ENCODE peak calls at places on chromosomes 7 and 10, in ten cellular contexts. O is transverse colon, L is ovary, J is thoracic aorta, X is prostate gland, R is IMR-90, P is cardiac muscle cell, B is A673, T is gastrocnemius medialis, V is heart right ventricle. Q is an unnamed sample.

GRCh38 chr7:26436996-26437547 is 145.4 kb downstream of the SNX10 start:
- DNase-seq in O (no peak), L (no peak), J (no peak), X (no peak), R (no peak), P (no peak), B (no peak), T (no peak), V (no peak), Q (no peak)

GRCh38 chr7:45686441-45687184 is 112.4 kb downstream of the ADCY1 start:
- DNase-seq in O (no peak), L (no peak), J (no peak), X (no peak), R (no peak), P (no peak), B (no peak), T (no peak), V (no peak), Q (no peak)

GRCh38 chr10:60375293-60376004 is 14.2 kb downstream of the ANK3 start:
- DNase-seq in O (no peak), L (no peak), J (no peak), X (no peak), R (no peak), P (no peak), B (no peak), T (no peak), V (no peak), Q (no peak)

GRCh38 chr7:101688183-101688831 is 59.2 kb upstream of the MYL10 start:
- DNase-seq in O (peak), L (peak), J (peak), X (peak), R (peak), P (peak), B (peak), T (peak), V (peak), Q (peak)

GRCh38 chr7:115300228-115300870 is 378.5 kb downstream of the MDFIC start:
- DNase-seq in O (no peak), L (no peak), J (no peak), X (no peak), R (peak), P (no peak), B (no peak), T (no peak), V (no peak), Q (no peak)

GRCh38 chr10:93512565-93512964 is 16.2 kb downstream of the CEP55 start:
- DNase-seq in O (no peak), L (no peak), J (no peak), X (no peak), R (peak), P (no peak), B (no peak), T (no peak), V (no peak), Q (no peak)

GRCh38 chr7:8357536-8357935 is 75.9 kb upstream of the NXPH1 start:
- DNase-seq in O (no peak), L (no peak), J (no peak), X (no peak), R (no peak), P (no peak), B (no peak), T (no peak), V (no peak), Q (no peak)

GRCh38 chr10:48507494-48507893 is 97.4 kb downstream of the ARHGAP22 start:
- DNase-seq in O (no peak), L (no peak), J (no peak), X (no peak), R (no peak), P (no peak), B (no peak), T (no peak), V (no peak), Q (no peak)

GRCh38 chr7:91050677-91051076 is 213.6 kb upstream of the FZD1 start:
- DNase-seq in O (no peak), L (no peak), J (no peak), X (no peak), R (no peak), P (no peak), B (no peak), T (no peak), V (no peak), Q (peak)

GRCh38 chr10:102473445-102474331 is 22.3 kb upstream of the C10orf95 start:
- DNase-seq in O (no peak), L (no peak), J (no peak), X (no peak), R (no peak), P (no peak), B (no peak), T (no peak), V (no peak), Q (no peak)

GRCh38 chr7:301291-302053 is 11.5 kb downstream of the FOXL3 start:
- DNase-seq in O (no peak), L (no peak), J (no peak), X (no peak), R (no peak), P (no peak), B (no peak), T (no peak), V (no peak), Q (no peak)

GRCh38 chr7:151210087-151210854 is at the start of gene H2BK1:
- DNase-seq in O (no peak), L (no peak), J (no peak), X (no peak), R (no peak), P (no peak), B (no peak), T (no peak), V (no peak), Q (no peak)

GRCh38 chr10:7523656-7524055 is 112.8 kb upstream of the SFMBT2 start:
- DNase-seq in O (no peak), L (no peak), J (no peak), X (no peak), R (no peak), P (no peak), B (no peak), T (no peak), V (no peak), Q (no peak)

GRCh38 chr10:82826132-82826531 is 951.1 kb downstream of the NRG3 start:
- DNase-seq in O (no peak), L (no peak), J (no peak), X (no peak), R (no peak), P (no peak), B (no peak), T (no peak), V (no peak), Q (no peak)

GRCh38 chr10:16689227-16689626 is 128.0 kb downstream of the RSU1 start:
- DNase-seq in O (no peak), L (no peak), J (no peak), X (no peak), R (no peak), P (no peak), B (no peak), T (no peak), V (no peak), Q (no peak)

GRCh38 chr7:2508327-2509231 is 11.0 kb upstream of the LFNG start:
- DNase-seq in O (peak), L (no peak), J (no peak), X (peak), R (peak), P (no peak), B (peak), T (peak), V (peak), Q (peak)

GRCh38 chr7:134024729-134025128 is 102.4 kb upstream of the LRGUK start:
- DNase-seq in O (no peak), L (no peak), J (no peak), X (peak), R (peak), P (no peak), B (no peak), T (no peak), V (peak), Q (no peak)

GRCh38 chr7:77327067-77327931 is 88.8 kb downstream of the GSAP start:
- DNase-seq in O (peak), L (no peak), J (no peak), X (peak), R (peak), P (no peak), B (no peak), T (peak), V (no peak), Q (peak)

GRCh38 chr7:158126661-158127060 is 461.0 kb downstream of the PTPRN2 start:
- DNase-seq in O (no peak), L (no peak), J (no peak), X (no peak), R (no peak), P (no peak), B (no peak), T (no peak), V (no peak), Q (no peak)

GRCh38 chr7:87413029-87413428 is 62.5 kb downstream of the ABCB4 start:
- DNase-seq in O (no peak), L (no peak), J (no peak), X (no peak), R (peak), P (no peak), B (no peak), T (no peak), V (no peak), Q (no peak)

GRCh38 chr7:40369641-40370277 is 235.0 kb downstream of the SUGCT start:
- DNase-seq in O (no peak), L (no peak), J (no peak), X (no peak), R (no peak), P (no peak), B (no peak), T (no peak), V (no peak), Q (no peak)

GRCh38 chr10:58385784-58386112 is 538 bp downstream of the TFAM start:
- DNase-seq in O (peak), L (no peak), J (no peak), X (peak), R (peak), P (peak), B (peak), T (peak), V (no peak), Q (peak)

GRCh38 chr7:69105981-69106380 is 492.3 kb upstream of the AUTS2 start:
- DNase-seq in O (no peak), L (no peak), J (no peak), X (no peak), R (no peak), P (no peak), B (no peak), T (no peak), V (no peak), Q (no peak)

GRCh38 chr7:23717788-23718187 is 7.8 kb downstream of the STK31 start:
- DNase-seq in O (no peak), L (no peak), J (no peak), X (no peak), R (no peak), P (no peak), B (no peak), T (no peak), V (no peak), Q (no peak)

GRCh38 chr10:112250555-112250954 is 32.6 kb upstream of the TECTB start:
- DNase-seq in O (no peak), L (no peak), J (no peak), X (no peak), R (peak), P (no peak), B (peak), T (no peak), V (no peak), Q (no peak)

GRCh38 chr10:1020460-1020859 is 5.2 kb downstream of the IDI2 start:
- DNase-seq in O (no peak), L (no peak), J (no peak), X (no peak), R (no peak), P (no peak), B (no peak), T (no peak), V (no peak), Q (no peak)

GRCh38 chr7:101137651-101138148 is 10.8 kb downstream of the SERPINE1 start:
- DNase-seq in O (no peak), L (no peak), J (no peak), X (no peak), R (no peak), P (no peak), B (no peak), T (no peak), V (no peak), Q (no peak)

GRCh38 chr10:3482200-3482993 is 302.6 kb downstream of the KLF6 start:
- DNase-seq in O (peak), L (peak), J (peak), X (peak), R (peak), P (peak), B (peak), T (peak), V (peak), Q (no peak)

GRCh38 chr10:132163278-132163765 is 23.4 kb upstream of the DPYSL4 start:
- DNase-seq in O (peak), L (peak), J (no peak), X (peak), R (no peak), P (peak), B (peak), T (no peak), V (no peak), Q (no peak)

GRCh38 chr10:108911814-108912541 is 1011.3 kb downstream of the XPNPEP1 start:
- DNase-seq in O (peak), L (peak), J (no peak), X (no peak), R (peak), P (no peak), B (peak), T (peak), V (peak), Q (no peak)

GRCh38 chr10:44864637-44865288 is 46.4 kb upstream of the TMEM72 start:
- DNase-seq in O (peak), L (peak), J (peak), X (peak), R (peak), P (peak), B (peak), T (peak), V (peak), Q (peak)

GRCh38 chr10:114541081-114541833 is 116.8 kb downstream of the ABLIM1 start:
- DNase-seq in O (peak), L (peak), J (peak), X (no peak), R (peak), P (no peak), B (no peak), T (peak), V (peak), Q (no peak)

DNA sequence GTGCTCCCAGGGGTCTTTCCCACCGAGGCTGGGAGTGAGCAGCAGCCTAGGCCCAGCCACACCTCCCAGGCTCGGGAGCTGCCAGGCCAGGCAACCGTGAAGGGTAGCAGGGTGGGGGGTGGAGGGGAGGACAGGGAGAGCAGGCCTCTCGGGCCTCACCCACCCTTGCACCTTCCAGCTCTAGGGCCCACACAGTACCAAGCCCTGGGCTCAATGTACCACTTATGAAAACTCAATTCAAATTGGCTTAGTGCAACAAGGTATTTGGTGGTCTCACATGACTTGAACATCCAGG is 127.4 kb downstream of the FAM53B start:
- DNase-seq in O (no peak), L (no peak), J (no peak), X (no peak), R (no peak), P (no peak), B (no peak), T (no peak), V (no peak), Q (no peak)
- TF ChIP-seq CTCF in O (no peak), L (no peak), J (no peak), X (no peak), R (no peak), P (no peak), B (no peak), T (no peak), V (no peak), Q (no peak)

GRCh38 chr10:100988166-100988565 is 823 bp downstream of the TWNK start:
- DNase-seq in O (no peak), L (peak), J (no peak), X (no peak), R (no peak), P (no peak), B (no peak), T (no peak), V (no peak), Q (peak)
- H3K27ac ChIP-seq in O (no peak), L (no peak), J (no peak), X (no peak), R (no peak), P (no peak), B (peak), T (no peak), V (no peak), Q (no peak)

GRCh38 chr10:104202231-104202630 is 29.9 kb downstream of the CFAP43 start:
- DNase-seq in O (no peak), L (no peak), J (no peak), X (no peak), R (no peak), P (no peak), B (no peak), T (no peak), V (no peak), Q (no peak)

GRCh38 chr10:104199567-104199966 is 32.6 kb downstream of the CFAP43 start:
- DNase-seq in O (no peak), L (no peak), J (no peak), X (no peak), R (no peak), P (no peak), B (no peak), T (no peak), V (no peak), Q (no peak)

GRCh38 chr10:104201636-104202035 is 30.5 kb downstream of the CFAP43 start:
- DNase-seq in O (no peak), L (no peak), J (no peak), X (no peak), R (no peak), P (no peak), B (no peak), T (no peak), V (no peak), Q (no peak)

GRCh38 chr10:104193787-104194186 is 38.4 kb downstream of the CFAP43 start:
- DNase-seq in O (no peak), L (no peak), J (no peak), X (no peak), R (no peak), P (no peak), B (no peak), T (no peak), V (no peak), Q (no peak)

GRCh38 chr10:104197364-104197763 is 34.8 kb downstream of the CFAP43 start:
- DNase-seq in O (no peak), L (no peak), J (no peak), X (no peak), R (no peak), P (no peak), B (no peak), T (no peak), V (no peak), Q (no peak)
- TF ChIP-seq CTCF in O (no peak), L (no peak), J (no peak), X (no peak), R (no peak), P (no peak), B (no peak), T (no peak), V (no peak), Q (no peak)

GRCh38 chr10:6401066-6401465 is 179.0 kb downstream of the PRKCQ start:
- DNase-seq in O (no peak), L (no peak), J (no peak), X (no peak), R (no peak), P (no peak), B (no peak), T (no peak), V (no peak), Q (no peak)

GRCh38 chr10:6399241-6399701 is 180.8 kb downstream of the PRKCQ start:
- DNase-seq in O (no peak), L (no peak), J (no peak), X (peak), R (peak), P (peak), B (no peak), T (no peak), V (peak), Q (no peak)

GRCh38 chr10:6400331-6400730 is 179.7 kb downstream of the PRKCQ start:
- DNase-seq in O (no peak), L (no peak), J (no peak), X (no peak), R (no peak), P (no peak), B (no peak), T (no peak), V (no peak), Q (no peak)

GRCh38 chr10:6398419-6398818 is 181.7 kb downstream of the PRKCQ start:
- DNase-seq in O (no peak), L (no peak), J (no peak), X (no peak), R (no peak), P (no peak), B (no peak), T (no peak), V (no peak), Q (no peak)

DNA sequence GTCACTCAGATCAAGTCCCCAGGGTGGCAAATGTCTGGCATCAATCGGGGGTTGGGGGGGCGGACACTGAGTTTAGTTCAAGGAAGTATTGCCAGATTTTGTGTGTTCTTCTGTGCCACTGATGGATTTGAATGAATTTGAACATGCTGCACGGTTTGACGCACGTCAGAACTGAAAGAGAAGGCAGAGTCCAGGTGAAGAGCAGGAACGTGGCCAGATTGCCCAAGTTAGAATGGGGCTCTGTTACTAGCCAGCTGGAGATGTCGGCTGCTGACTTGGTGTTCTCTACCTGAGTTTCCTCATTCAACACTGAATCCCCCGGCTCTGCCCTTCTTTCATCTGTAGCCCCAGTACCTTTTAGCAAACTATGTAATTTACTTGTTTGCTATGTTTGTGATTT is 180.2 kb downstream of the PRKCQ start:
- DNase-seq in O (no peak), L (no peak), J (no peak), X (no peak), R (no peak), P (no peak), B (no peak), T (peak), V (no peak), Q (no peak)
- H3K27ac ChIP-seq in O (no peak), L (no peak), J (peak), X (no peak), R (peak), P (no peak), B (no peak), T (no peak), V (no peak), Q (no peak)

GRCh38 chr7:30594055-30594539 is 581 bp upstream of the GARS1 start:
- DNase-seq in O (peak), L (peak), J (no peak), X (peak), R (peak), P (no peak), B (no peak), T (peak), V (peak), Q (no peak)

GRCh38 chr7:30596721-30597120 is 2.0 kb downstream of the GARS1 start:
- DNase-seq in O (no peak), L (no peak), J (no peak), X (no peak), R (peak), P (no peak), B (no peak), T (no peak), V (no peak), Q (no peak)

GRCh38 chr7:30594540-30595460 is at the start of gene GARS1:
- DNase-seq in O (peak), L (peak), J (peak), X (peak), R (peak), P (peak), B (peak), T (peak), V (peak), Q (peak)

GRCh38 chr7:30595461-30596042 is 874 bp downstream of the GARS1 start:
- DNase-seq in O (no peak), L (no peak), J (no peak), X (no peak), R (no peak), P (no peak), B (peak), T (no peak), V (no peak), Q (peak)

GRCh38 chr7:30596043-30596641 is 1.5 kb downstream of the GARS1 start:
- DNase-seq in O (no peak), L (no peak), J (no peak), X (no peak), R (peak), P (no peak), B (peak), T (no peak), V (no peak), Q (peak)
- TF ChIP-seq CTCF in O (no peak), L (no peak), J (no peak), X (no peak), R (no peak), P (no peak), B (no peak), T (no peak), V (no peak), Q (no peak)